ENCODE peak calls at places on chromosomes 5 and 9, in four cellular contexts. V is mammary epithelial cell, H is HFF-Myc, X is aorta. N is an unnamed sample.

GRCh38 chr9:137664676-137665075 is 45.9 kb downstream of the EHMT1 start:
- DNase-seq in H (no peak), V (no peak), X (no peak), N (no peak)

GRCh38 chr5:169980418-169981053 is at the start of gene INSYN2B:
- DNase-seq in X (peak; percentile 63), H (peak; percentile 84), V (peak; percentile 83), N (no peak)

GRCh38 chr5:159337291-159337974 is 7.1 kb upstream of the IL12B start:
- DNase-seq in H (peak; percentile 42), X (no peak), V (peak; percentile 91), N (no peak)

GRCh38 chr9:122394265-122395242 is 23.7 kb downstream of the PTGS1 start:
- DNase-seq in X (peak; percentile 74), H (peak; percentile 73), V (peak; percentile 48), N (no peak)

GRCh38 chr5:168370826-168371225 is 79.4 kb downstream of the WWC1 start:
- DNase-seq in X (no peak), H (no peak), V (no peak), N (no peak)

GRCh38 chr9:109314011-109314531 is 6.8 kb downstream of the EPB41L4B start:
- DNase-seq in H (no peak), X (no peak), V (no peak), N (no peak)

GRCh38 chr5:172200476-172200875 is 6.5 kb downstream of the EFCAB9 start:
- DNase-seq in V (no peak), H (no peak), X (no peak), N (no peak)

GRCh38 chr9:135547756-135548736 is 2.1 kb downstream of the OBP2A start:
- DNase-seq in X (no peak), H (no peak), V (no peak), N (no peak)

GRCh38 chr9:101399641-101399965 is 952 bp downstream of the ZNF189 start:
- DNase-seq in X (no peak), V (no peak), H (no peak), N (no peak)